ENCODE peak calls at places on chromosomes 11 and 22, in four cellular contexts. W is H1, X is GM12878, U is HepG2. F is an unnamed sample.

GRCh38 chr11:64996710-64997380 is at the start of gene BATF2:
- DNase-seq in W (peak; percentile 78), X (no peak), U (peak; percentile 94), F (peak; percentile 46)

GRCh38 chr22:30922151-30922611 is 46.4 kb downstream of the MORC2 start:
- DNase-seq in W (no peak), X (peak; percentile 60), U (no peak), F (no peak)

GRCh38 chr11:110990316-110990715 is 255.2 kb upstream of the POU2AF2 start:
- DNase-seq in W (no peak), X (no peak), U (no peak), F (no peak)

GRCh38 chr11:122103366-122103765 is 12.6 kb downstream of the BLID start:
- DNase-seq in W (no peak), X (no peak), U (no peak), F (no peak)

GRCh38 chr11:29300441-29300840 is 716.4 kb downstream of the KCNA4 start:
- DNase-seq in W (no peak), X (no peak), U (no peak), F (no peak)

GRCh38 chr22:45227645-45228400 is 12.9 kb downstream of the KIAA0930 start:
- DNase-seq in W (no peak), X (no peak), U (no peak), F (no peak)

GRCh38 chr11:71486320-71486719 is 33.3 kb downstream of the NADSYN1 start:
- DNase-seq in W (no peak), X (no peak), U (no peak), F (no peak)

GRCh38 chr11:14075118-14075601 is 112.6 kb downstream of the SPON1 start:
- DNase-seq in W (no peak), X (no peak), U (no peak), F (no peak)

GRCh38 chr11:99019676-99020075 is 1.1 kb upstream of the CNTN5 start:
- DNase-seq in W (no peak), X (no peak), U (no peak), F (no peak)

GRCh38 chr11:112320668-112321067 is 60.0 kb upstream of the PLET1 start:
- DNase-seq in W (no peak), X (no peak), U (peak; percentile 32), F (no peak)

GRCh38 chr22:40276877-40277823 is 69.2 kb upstream of the ADSL start:
- DNase-seq in W (no peak), X (no peak), U (no peak), F (no peak)

GRCh38 chr11:3753110-3753509 is 44.2 kb downstream of the NUP98 start:
- DNase-seq in W (no peak), X (no peak), U (no peak), F (no peak)

GRCh38 chr11:3217751-3218482 is 696 bp downstream of the MRGPRG start:
- DNase-seq in W (peak; percentile 49), X (no peak), U (no peak), F (no peak)

GRCh38 chr11:104573431-104573830 is 324.8 kb downstream of the CASP12 start:
- DNase-seq in W (no peak), X (no peak), U (no peak), F (no peak)

GRCh38 chr11:69620663-69621290 is 20.2 kb upstream of the CCND1 start:
- DNase-seq in W (no peak), X (no peak), U (no peak), F (no peak)

GRCh38 chr22:47129902-47130301 is 367.5 kb downstream of the TBC1D22A start:
- DNase-seq in W (no peak), X (no peak), U (no peak), F (no peak)

GRCh38 chr11:110159491-110159890 is 66.3 kb downstream of the ZC3H12C start:
- DNase-seq in W (no peak), X (no peak), U (no peak), F (no peak)

GRCh38 chr11:98260983-98261382 is 759.8 kb upstream of the CNTN5 start:
- DNase-seq in W (no peak), X (no peak), U (no peak), F (no peak)

GRCh38 chr11:25272214-25272613 is 775.4 kb downstream of the LUZP2 start:
- DNase-seq in W (no peak), X (no peak), U (no peak), F (no peak)

GRCh38 chr11:45451766-45452440 is 165.8 kb upstream of the SYT13 start:
- DNase-seq in W (no peak), X (no peak), U (no peak), F (no peak)

GRCh38 chr22:38802671-38803121 is 8.8 kb upstream of the DNAL4 start:
- DNase-seq in W (peak; percentile 52), X (no peak), U (peak; percentile 53), F (no peak)

GRCh38 chr22:46063861-46064235 is 86.5 kb upstream of the PPARA start:
- DNase-seq in W (no peak), X (no peak), U (no peak), F (no peak)

GRCh38 chr22:47997052-47997568 is 1234.7 kb downstream of the TBC1D22A start:
- DNase-seq in W (no peak), X (no peak), U (no peak), F (no peak)

GRCh38 chr11:129790131-129790530 is 25.5 kb upstream of the TMEM45B start:
- DNase-seq in W (no peak), X (no peak), U (no peak), F (no peak)

GRCh38 chr11:65859812-65860277 is 388 bp upstream of the MUS81 start:
- DNase-seq in W (no peak), X (no peak), U (no peak), F (no peak)

GRCh38 chr11:111549196-111549868 is 8.8 kb downstream of the LAYN start:
- DNase-seq in W (no peak), X (no peak), U (no peak), F (no peak)

GRCh38 chr11:2794419-2794795 is 91.2 kb downstream of the CDKN1C start:
- DNase-seq in W (peak; percentile 34), X (no peak), U (no peak), F (no peak)

GRCh38 chr22:44026630-44027511 is 2.8 kb downstream of the PARVB start:
- DNase-seq in W (no peak), X (peak; percentile 89), U (no peak), F (no peak)

GRCh38 chr11:19519344-19519743 is 193.3 kb upstream of the NAV2 start:
- DNase-seq in W (no peak), X (no peak), U (no peak), F (no peak)

GRCh38 chr11:2891291-2891690 is 5.7 kb upstream of the CDKN1C start:
- DNase-seq in W (peak; percentile 69), X (no peak), U (no peak), F (no peak)

GRCh38 chr22:39534092-39534506 is 1.6 kb upstream of the RPS19BP1 start:
- DNase-seq in W (no peak), X (no peak), U (peak; percentile 73), F (no peak)

GRCh38 chr11:130828741-130829140 is 87.5 kb downstream of the SNX19 start:
- DNase-seq in W (no peak), X (no peak), U (no peak), F (no peak)

GRCh38 chr11:130829801-130830562 is 86.3 kb downstream of the SNX19 start:
- DNase-seq in W (no peak), X (no peak), U (no peak), F (no peak)

GRCh38 chr11:130825621-130826020 is 90.7 kb downstream of the SNX19 start:
- DNase-seq in W (no peak), X (no peak), U (no peak), F (no peak)

GRCh38 chr11:130826572-130826971 is 89.7 kb downstream of the SNX19 start:
- DNase-seq in W (no peak), X (no peak), U (no peak), F (no peak)

DNA sequence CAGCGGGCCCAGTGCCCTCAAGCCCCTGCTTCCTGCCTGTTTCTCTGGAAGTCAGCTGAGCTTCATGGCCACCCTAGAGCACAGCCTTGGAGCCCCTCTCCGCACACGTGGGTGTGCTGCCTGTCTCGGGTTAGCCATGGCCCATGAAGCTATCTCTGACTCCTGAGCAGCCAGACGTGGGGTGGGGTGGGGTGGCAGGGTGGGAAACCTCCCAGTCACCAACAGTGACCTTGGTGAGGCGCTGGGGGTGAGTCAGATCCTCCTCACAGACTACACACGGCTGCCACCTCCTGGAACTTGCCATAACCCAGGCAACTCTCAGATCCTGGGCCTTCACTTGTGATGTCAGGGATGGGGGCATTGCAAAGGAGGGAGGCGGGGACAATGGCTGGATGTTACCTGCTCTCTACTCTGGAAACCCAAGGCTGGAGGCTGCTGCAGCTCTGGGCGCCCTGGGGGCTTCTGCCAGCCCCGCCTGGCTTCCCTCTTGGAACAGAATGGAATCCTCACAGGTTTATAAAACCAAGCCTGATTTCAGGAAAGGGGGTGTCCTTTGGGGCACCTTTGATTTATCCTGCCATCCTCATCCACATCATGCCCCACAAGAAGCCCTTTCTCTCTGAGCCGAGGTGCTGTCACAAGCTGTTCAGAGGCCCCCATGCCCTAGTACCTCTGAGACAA is 88.4 kb downstream of the SNX19 start:
- DNase-seq in W (peak; percentile 69), X (no peak), U (peak; percentile 57), F (peak; percentile 73)
- H3K4me1 ChIP-seq in W (no peaks in the 10 kb centered on the region), X (no peaks in the 10 kb centered on the region), U (no peaks in the 10 kb centered on the region), F (peaks cover 5% of the 10 kb centered on the region)

GRCh38 chr22:27115410-27115809 is 458.0 kb downstream of the MIAT start:
- DNase-seq in W (no peak), X (no peak), U (no peak), F (no peak)

GRCh38 chr22:27113211-27114030 is 456.0 kb downstream of the MIAT start:
- DNase-seq in W (no peak), X (no peak), U (peak; percentile 63), F (no peak)

GRCh38 chr22:27116295-27116694 is 458.9 kb downstream of the MIAT start:
- DNase-seq in W (no peak), X (no peak), U (no peak), F (no peak)

GRCh38 chr22:27114186-27114585 is 456.8 kb downstream of the MIAT start:
- DNase-seq in W (no peak), X (no peak), U (no peak), F (no peak)

GRCh38 chr22:27115816-27116256 is 458.4 kb downstream of the MIAT start:
- DNase-seq in W (no peak), X (no peak), U (peak; percentile 77), F (no peak)
- TF ChIP-seq ZNF274 in W (no peak), X (no peak), U (no peak), F (no peak)

GRCh38 chr11:67062526-67063373 is 6.1 kb downstream of the RHOD start:
- DNase-seq in W (no peak), X (no peak), U (no peak), F (no peak)
- TF ChIP-seq SUZ12 in W (no peak), X (no peak), U (no peak), F (no peak)

GRCh38 chr11:101224221-101224620 is 94.6 kb upstream of the PGR start:
- DNase-seq in W (no peak), X (no peak), U (no peak), F (no peak)

DNA sequence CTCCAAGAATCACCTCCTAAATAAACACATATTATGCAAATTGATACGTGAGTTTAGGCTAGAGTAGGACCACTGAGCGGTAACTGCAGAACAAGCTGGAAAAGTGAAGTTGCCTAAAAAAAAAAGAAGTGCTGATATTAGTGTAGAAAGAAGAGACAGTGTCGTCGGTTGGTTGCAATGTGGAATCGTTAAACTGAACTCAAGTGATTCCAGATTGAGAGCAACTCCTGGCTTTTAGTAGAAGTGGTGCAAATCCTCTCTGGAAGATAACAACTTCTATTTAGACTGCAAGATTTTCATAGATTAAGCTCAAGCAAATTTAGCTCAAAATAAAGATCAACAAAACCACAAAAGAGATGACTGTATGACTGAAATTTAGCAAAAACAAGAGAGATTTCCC is 97.0 kb upstream of the PGR start:
- DNase-seq in W (no peak), X (no peak), U (no peak), F (no peak)
- H3K4me1 ChIP-seq in W (no peaks in the 10 kb centered on the region), X (no peaks in the 10 kb centered on the region), U (no peaks in the 10 kb centered on the region), F (no peaks in the 10 kb centered on the region)